ENCODE peak calls at places on chromosomes 13 and 19, in seven cellular contexts. One of them, this sample, is unnamed.
A peak's percentile ranks its signal among the peaks of the same experiment; 100 is the strongest.

GRCh38 chr19:7013678-7014077 is 7.6 kb downstream of the MBD3L2B start:
- DNase-seq in WERI-Rb-1: no peak
- DNase-seq in lower lobe of right lung: no peak
- DNase-seq in cardiac muscle cell: no peak
- DNase-seq in ovary: no peak
- DNase-seq in PC-9: no peak
- DNase-seq in upper lobe of right lung: no peak
- DNase-seq in this sample: peak; percentile 8

GRCh38 chr19:2490659-2491058 is 14.7 kb downstream of the GADD45B start:
- DNase-seq in WERI-Rb-1: no peak
- DNase-seq in lower lobe of right lung: no peak
- DNase-seq in cardiac muscle cell: no peak
- DNase-seq in ovary: no peak
- DNase-seq in PC-9: no peak
- DNase-seq in upper lobe of right lung: no peak
- DNase-seq in this sample: no peak

GRCh38 chr13:36778083-36778671 is 40.8 kb upstream of the RFXAP start:
- DNase-seq in WERI-Rb-1: no peak
- DNase-seq in lower lobe of right lung: no peak
- DNase-seq in cardiac muscle cell: no peak
- DNase-seq in ovary: no peak
- DNase-seq in PC-9: peak; percentile 24
- DNase-seq in upper lobe of right lung: no peak
- DNase-seq in this sample: peak; percentile 66

GRCh38 chr13:27372896-27373295 is 51.5 kb upstream of the GTF3A start:
- DNase-seq in WERI-Rb-1: peak; percentile 73
- DNase-seq in lower lobe of right lung: peak; percentile 80
- DNase-seq in cardiac muscle cell: peak; percentile 27
- DNase-seq in ovary: no peak
- DNase-seq in PC-9: no peak
- DNase-seq in upper lobe of right lung: peak; percentile 73
- DNase-seq in this sample: no peak

GRCh38 chr13:37403776-37404497 is 194.6 kb downstream of the POSTN start:
- DNase-seq in WERI-Rb-1: no peak
- DNase-seq in lower lobe of right lung: no peak
- DNase-seq in cardiac muscle cell: no peak
- DNase-seq in ovary: no peak
- DNase-seq in PC-9: no peak
- DNase-seq in upper lobe of right lung: no peak
- DNase-seq in this sample: peak; percentile 7

GRCh38 chr13:19088416-19088815 is 93.2 kb downstream of the TUBA3C start:
- DNase-seq in WERI-Rb-1: no peak
- DNase-seq in lower lobe of right lung: no peak
- DNase-seq in cardiac muscle cell: no peak
- DNase-seq in ovary: no peak
- DNase-seq in PC-9: no peak
- DNase-seq in upper lobe of right lung: no peak
- DNase-seq in this sample: no peak

GRCh38 chr19:58570770-58571574 is 2.2 kb downstream of the MZF1 start:
- DNase-seq in WERI-Rb-1: peak; percentile 5
- DNase-seq in lower lobe of right lung: no peak
- DNase-seq in cardiac muscle cell: no peak
- DNase-seq in ovary: peak; percentile 46
- DNase-seq in PC-9: no peak
- DNase-seq in upper lobe of right lung: peak; percentile 63
- DNase-seq in this sample: no peak

GRCh38 chr13:27211771-27212364 is 39.5 kb upstream of the RPL21 start:
- DNase-seq in WERI-Rb-1: no peak
- DNase-seq in lower lobe of right lung: no peak
- DNase-seq in cardiac muscle cell: no peak
- DNase-seq in ovary: no peak
- DNase-seq in PC-9: peak; percentile 16
- DNase-seq in upper lobe of right lung: no peak
- DNase-seq in this sample: peak; percentile 77

GRCh38 chr13:106296723-106297122 is 238.7 kb downstream of the EFNB2 start:
- DNase-seq in WERI-Rb-1: no peak
- DNase-seq in lower lobe of right lung: no peak
- DNase-seq in cardiac muscle cell: no peak
- DNase-seq in ovary: no peak
- DNase-seq in PC-9: no peak
- DNase-seq in upper lobe of right lung: no peak
- DNase-seq in this sample: no peak

GRCh38 chr13:31116224-31116623 is 45.5 kb downstream of the HSPH1 start:
- DNase-seq in WERI-Rb-1: no peak
- DNase-seq in lower lobe of right lung: no peak
- DNase-seq in cardiac muscle cell: no peak
- DNase-seq in ovary: no peak
- DNase-seq in PC-9: no peak
- DNase-seq in upper lobe of right lung: no peak
- DNase-seq in this sample: no peak
- H3K27me3 ChIP-seq in WERI-Rb-1: no peaks in the 10 kb centered on the region
- H3K27me3 ChIP-seq in lower lobe of right lung: peaks cover 4% of the 10 kb centered on the region
- H3K27me3 ChIP-seq in cardiac muscle cell: peaks cover 11% of the 10 kb centered on the region
- H3K27me3 ChIP-seq in ovary: no peaks in the 10 kb centered on the region
- H3K27me3 ChIP-seq in PC-9: peaks cover 41% of the 10 kb centered on the region
- H3K27me3 ChIP-seq in upper lobe of right lung: peaks cover 4% of the 10 kb centered on the region
- H3K27me3 ChIP-seq in this sample: peaks cover 13% of the 10 kb centered on the region

DNA sequence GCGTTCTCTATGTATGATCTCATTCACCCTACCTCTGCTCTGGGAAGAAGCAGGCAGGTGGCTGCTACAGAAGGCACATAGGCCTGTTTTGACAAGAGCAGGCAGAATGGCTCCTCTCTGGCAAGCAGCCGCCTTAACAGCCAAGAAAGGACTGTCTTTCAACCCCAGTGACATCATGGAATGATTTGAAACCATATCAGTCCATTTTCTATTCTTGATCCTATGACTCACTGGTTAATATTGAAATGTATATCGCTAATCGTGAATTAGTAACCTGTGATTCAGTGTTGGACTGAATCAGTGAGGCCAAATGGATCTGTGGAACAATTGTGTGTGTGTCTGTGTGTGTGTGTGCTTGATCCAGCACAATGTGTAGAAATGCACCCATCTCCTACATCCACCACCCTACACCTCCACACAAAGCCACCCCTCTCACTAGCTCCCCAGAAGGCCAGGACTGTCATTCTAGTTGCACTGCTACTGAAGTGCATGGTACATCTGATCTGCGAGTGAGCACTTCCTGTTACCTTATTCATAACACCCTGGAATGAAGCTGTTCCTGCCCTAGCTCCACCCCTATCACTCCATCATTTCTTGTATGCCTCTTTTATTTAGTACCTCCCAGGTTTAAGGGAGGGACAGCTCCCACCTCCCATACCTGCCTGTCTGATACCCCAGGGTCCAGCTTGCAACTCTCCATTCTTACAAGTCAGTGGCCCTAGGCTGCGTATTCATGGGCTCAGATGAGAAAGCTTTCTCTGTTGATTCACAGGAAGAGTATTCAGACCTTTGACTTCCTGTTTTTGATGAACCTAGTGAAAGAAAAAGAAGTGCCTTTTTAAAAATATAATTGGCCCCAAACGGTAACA is 460.0 kb downstream of the FOXO1 start:
- DNase-seq in WERI-Rb-1: no peak
- DNase-seq in lower lobe of right lung: no peak
- DNase-seq in cardiac muscle cell: no peak
- DNase-seq in ovary: no peak
- DNase-seq in PC-9: no peak
- DNase-seq in upper lobe of right lung: no peak
- DNase-seq in this sample: no peak
- H3K4me3 ChIP-seq in WERI-Rb-1: no peak overlapping the region
- H3K4me3 ChIP-seq in lower lobe of right lung: no peak overlapping the region
- H3K4me3 ChIP-seq in cardiac muscle cell: no peak overlapping the region
- H3K4me3 ChIP-seq in ovary: no peak overlapping the region
- H3K4me3 ChIP-seq in PC-9: no peak overlapping the region
- H3K4me3 ChIP-seq in upper lobe of right lung: no peak overlapping the region
- H3K4me3 ChIP-seq in this sample: no peak overlapping the region

GRCh38 chr19:33201886-33202545 is 7.9 kb downstream of the LRP3 start:
- DNase-seq in WERI-Rb-1: no peak
- DNase-seq in lower lobe of right lung: no peak
- DNase-seq in cardiac muscle cell: no peak
- DNase-seq in ovary: no peak
- DNase-seq in PC-9: no peak
- DNase-seq in upper lobe of right lung: no peak
- DNase-seq in this sample: no peak
- H3K27me3 ChIP-seq in WERI-Rb-1: no peaks in the 10 kb centered on the region
- H3K27me3 ChIP-seq in lower lobe of right lung: no peaks in the 10 kb centered on the region
- H3K27me3 ChIP-seq in cardiac muscle cell: no peaks in the 10 kb centered on the region
- H3K27me3 ChIP-seq in ovary: no peaks in the 10 kb centered on the region
- H3K27me3 ChIP-seq in PC-9: no peaks in the 10 kb centered on the region
- H3K27me3 ChIP-seq in upper lobe of right lung: no peaks in the 10 kb centered on the region
- H3K27me3 ChIP-seq in this sample: peaks cover 3% of the 10 kb centered on the region

DNA sequence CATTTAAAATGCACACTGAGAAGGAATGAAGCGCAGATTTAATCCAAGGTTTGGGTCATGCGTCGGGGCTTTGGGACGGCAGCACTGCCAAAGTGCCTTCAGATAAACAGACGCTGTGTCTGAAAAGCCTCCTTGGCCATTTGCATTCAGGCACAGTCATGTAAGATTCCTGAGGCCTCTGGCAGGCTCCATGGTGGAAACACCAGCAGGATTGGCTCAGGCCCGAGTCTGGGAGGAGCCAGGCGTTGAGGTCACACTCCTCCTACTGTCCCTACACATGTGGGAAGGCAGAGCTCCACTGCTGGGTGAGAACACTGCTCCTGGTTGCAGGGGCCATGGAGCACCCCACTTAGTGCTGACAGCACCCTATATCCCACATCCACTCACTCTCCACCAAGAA is 113.3 kb upstream of the KL start:
- DNase-seq in WERI-Rb-1: no peak
- DNase-seq in lower lobe of right lung: peak; percentile 51
- DNase-seq in cardiac muscle cell: no peak
- DNase-seq in ovary: peak; percentile 31
- DNase-seq in PC-9: no peak
- DNase-seq in upper lobe of right lung: no peak
- DNase-seq in this sample: no peak
- H3K4me3 ChIP-seq in WERI-Rb-1: no peak overlapping the region
- H3K4me3 ChIP-seq in lower lobe of right lung: no peak overlapping the region
- H3K4me3 ChIP-seq in cardiac muscle cell: no peak overlapping the region
- H3K4me3 ChIP-seq in ovary: no peak overlapping the region
- H3K4me3 ChIP-seq in PC-9: no peak overlapping the region
- H3K4me3 ChIP-seq in upper lobe of right lung: no peak overlapping the region
- H3K4me3 ChIP-seq in this sample: no peak overlapping the region

DNA sequence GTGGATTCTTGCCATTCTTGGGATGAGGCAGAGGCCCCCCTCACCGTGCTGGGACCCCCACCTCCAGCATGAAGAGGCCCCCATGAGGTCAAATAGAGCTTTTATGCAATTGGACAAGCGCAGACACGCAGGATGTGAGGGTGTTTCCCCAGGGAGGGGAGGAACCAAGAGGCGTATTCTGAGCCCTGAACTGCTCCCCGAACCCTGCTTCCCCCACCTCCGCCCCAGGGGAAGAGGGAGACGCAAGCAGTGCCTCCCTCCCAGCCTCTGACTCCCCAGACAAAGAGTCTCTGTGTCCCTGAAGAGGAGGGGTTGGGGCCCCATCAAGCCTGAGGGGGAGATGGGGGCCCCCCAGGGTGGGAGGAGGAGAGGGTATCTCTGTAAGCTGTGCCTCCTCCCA is 1.3 kb upstream of the RDH8 start:
- DNase-seq in WERI-Rb-1: no peak
- DNase-seq in lower lobe of right lung: no peak
- DNase-seq in cardiac muscle cell: no peak
- DNase-seq in ovary: no peak
- DNase-seq in PC-9: no peak
- DNase-seq in upper lobe of right lung: no peak
- DNase-seq in this sample: no peak
- H3K27me3 ChIP-seq in WERI-Rb-1: peaks cover 55% of the 10 kb centered on the region
- H3K27me3 ChIP-seq in lower lobe of right lung: peaks cover 61% of the 10 kb centered on the region
- H3K27me3 ChIP-seq in cardiac muscle cell: peaks cover 69% of the 10 kb centered on the region
- H3K27me3 ChIP-seq in ovary: no peaks in the 10 kb centered on the region
- H3K27me3 ChIP-seq in PC-9: peaks cover 83% of the 10 kb centered on the region
- H3K27me3 ChIP-seq in upper lobe of right lung: peaks cover 31% of the 10 kb centered on the region
- H3K27me3 ChIP-seq in this sample: peaks cover 25% of the 10 kb centered on the region

GRCh38 chr13:96091164-96091931 is 1.4 kb downstream of the HS6ST3 start:
- DNase-seq in WERI-Rb-1: peak; percentile 49
- DNase-seq in lower lobe of right lung: peak; percentile 44
- DNase-seq in cardiac muscle cell: peak; percentile 17
- DNase-seq in ovary: no peak
- DNase-seq in PC-9: no peak
- DNase-seq in upper lobe of right lung: peak; percentile 63
- DNase-seq in this sample: no peak

GRCh38 chr13:96086736-96087135 is 3.2 kb upstream of the HS6ST3 start:
- DNase-seq in WERI-Rb-1: no peak
- DNase-seq in lower lobe of right lung: no peak
- DNase-seq in cardiac muscle cell: no peak
- DNase-seq in ovary: no peak
- DNase-seq in PC-9: no peak
- DNase-seq in upper lobe of right lung: no peak
- DNase-seq in this sample: no peak

GRCh38 chr13:96090240-96091101 is 564 bp downstream of the HS6ST3 start:
- DNase-seq in WERI-Rb-1: peak; percentile 32
- DNase-seq in lower lobe of right lung: no peak
- DNase-seq in cardiac muscle cell: peak; percentile 57
- DNase-seq in ovary: no peak
- DNase-seq in PC-9: peak; percentile 0
- DNase-seq in upper lobe of right lung: no peak
- DNase-seq in this sample: no peak

GRCh38 chr13:96089749-96090239 is at the start of gene HS6ST3:
- DNase-seq in WERI-Rb-1: peak; percentile 78
- DNase-seq in lower lobe of right lung: no peak
- DNase-seq in cardiac muscle cell: peak; percentile 56
- DNase-seq in ovary: no peak
- DNase-seq in PC-9: peak; percentile 5
- DNase-seq in upper lobe of right lung: peak; percentile 67
- DNase-seq in this sample: peak; percentile 61

GRCh38 chr13:96089139-96089538 is 768 bp upstream of the HS6ST3 start:
- DNase-seq in WERI-Rb-1: no peak
- DNase-seq in lower lobe of right lung: no peak
- DNase-seq in cardiac muscle cell: no peak
- DNase-seq in ovary: no peak
- DNase-seq in PC-9: no peak
- DNase-seq in upper lobe of right lung: no peak
- DNase-seq in this sample: no peak
- H3K4me3 ChIP-seq in WERI-Rb-1: no peak overlapping the region
- H3K4me3 ChIP-seq in lower lobe of right lung: no peak overlapping the region
- H3K4me3 ChIP-seq in cardiac muscle cell: no peak overlapping the region
- H3K4me3 ChIP-seq in ovary: no peak overlapping the region
- H3K4me3 ChIP-seq in PC-9: peak overlapping the region; percentile 62
- H3K4me3 ChIP-seq in upper lobe of right lung: no peak overlapping the region
- H3K4me3 ChIP-seq in this sample: no peak overlapping the region

GRCh38 chr13:29562762-29563161 is 32.7 kb downstream of the SLC7A1 start:
- DNase-seq in WERI-Rb-1: no peak
- DNase-seq in lower lobe of right lung: no peak
- DNase-seq in cardiac muscle cell: no peak
- DNase-seq in ovary: no peak
- DNase-seq in PC-9: no peak
- DNase-seq in upper lobe of right lung: no peak
- DNase-seq in this sample: no peak
- H3K27me3 ChIP-seq in WERI-Rb-1: no peaks in the 10 kb centered on the region
- H3K27me3 ChIP-seq in lower lobe of right lung: no peaks in the 10 kb centered on the region
- H3K27me3 ChIP-seq in cardiac muscle cell: no peaks in the 10 kb centered on the region
- H3K27me3 ChIP-seq in ovary: no peaks in the 10 kb centered on the region
- H3K27me3 ChIP-seq in PC-9: no peaks in the 10 kb centered on the region
- H3K27me3 ChIP-seq in upper lobe of right lung: no peaks in the 10 kb centered on the region
- H3K27me3 ChIP-seq in this sample: no peaks in the 10 kb centered on the region